ENCODE peak calls at places on chromosomes 3 and 15, in nine cellular contexts. One of them, this sample, is unnamed.

GRCh38 chr3:121508384-121508783 is 37.4 kb downstream of the POLQ start:
- DNase-seq in stomach: no peak
- DNase-seq in A549: no peak
- DNase-seq in SK-N-SH: no peak
- DNase-seq in tibial nerve: no peak
- DNase-seq in HepG2: no peak
- DNase-seq in suprapubic skin: no peak
- DNase-seq in transverse colon: no peak
- DNase-seq in ovary: no peak
- DNase-seq in this sample: no peak

GRCh38 chr15:34337557-34338306 is at the start of gene SLC12A6:
- DNase-seq in stomach: peak
- DNase-seq in A549: peak
- DNase-seq in SK-N-SH: peak
- DNase-seq in tibial nerve: peak
- DNase-seq in HepG2: peak
- DNase-seq in suprapubic skin: peak
- DNase-seq in transverse colon: peak
- DNase-seq in ovary: peak
- DNase-seq in this sample: peak

GRCh38 chr3:134651347-134652041 is 672 bp upstream of the KY start:
- DNase-seq in stomach: peak
- DNase-seq in A549: no peak
- DNase-seq in SK-N-SH: no peak
- DNase-seq in tibial nerve: no peak
- DNase-seq in HepG2: no peak
- DNase-seq in suprapubic skin: peak
- DNase-seq in transverse colon: peak
- DNase-seq in ovary: no peak
- DNase-seq in this sample: peak

GRCh38 chr3:159783780-159784747 is 204.6 kb upstream of the IL12A start:
- DNase-seq in stomach: no peak
- DNase-seq in A549: no peak
- DNase-seq in SK-N-SH: no peak
- DNase-seq in tibial nerve: no peak
- DNase-seq in HepG2: no peak
- DNase-seq in suprapubic skin: no peak
- DNase-seq in transverse colon: no peak
- DNase-seq in ovary: no peak
- DNase-seq in this sample: no peak

GRCh38 chr3:30435950-30436349 is 170.5 kb upstream of the TGFBR2 start:
- DNase-seq in stomach: no peak
- DNase-seq in A549: no peak
- DNase-seq in SK-N-SH: no peak
- DNase-seq in tibial nerve: no peak
- DNase-seq in HepG2: no peak
- DNase-seq in suprapubic skin: no peak
- DNase-seq in transverse colon: no peak
- DNase-seq in ovary: no peak
- DNase-seq in this sample: no peak

GRCh38 chr3:19074257-19074938 is 73.9 kb upstream of the KCNH8 start:
- DNase-seq in stomach: no peak
- DNase-seq in A549: no peak
- DNase-seq in SK-N-SH: no peak
- DNase-seq in tibial nerve: no peak
- DNase-seq in HepG2: no peak
- DNase-seq in suprapubic skin: no peak
- DNase-seq in transverse colon: no peak
- DNase-seq in ovary: no peak
- DNase-seq in this sample: no peak

GRCh38 chr3:146125946-146126345 is 35.0 kb downstream of the PLOD2 start:
- DNase-seq in stomach: no peak
- DNase-seq in A549: peak
- DNase-seq in SK-N-SH: no peak
- DNase-seq in tibial nerve: no peak
- DNase-seq in HepG2: peak
- DNase-seq in suprapubic skin: no peak
- DNase-seq in transverse colon: no peak
- DNase-seq in ovary: no peak
- DNase-seq in this sample: no peak

GRCh38 chr3:15812183-15812582 is 14.4 kb upstream of the ANKRD28 start:
- DNase-seq in stomach: no peak
- DNase-seq in A549: no peak
- DNase-seq in SK-N-SH: peak
- DNase-seq in tibial nerve: no peak
- DNase-seq in HepG2: no peak
- DNase-seq in suprapubic skin: no peak
- DNase-seq in transverse colon: no peak
- DNase-seq in ovary: no peak
- DNase-seq in this sample: no peak

GRCh38 chr3:127164615-127165014 is 28.3 kb upstream of the PRR23E start:
- DNase-seq in stomach: no peak
- DNase-seq in A549: no peak
- DNase-seq in SK-N-SH: no peak
- DNase-seq in tibial nerve: no peak
- DNase-seq in HepG2: no peak
- DNase-seq in suprapubic skin: no peak
- DNase-seq in transverse colon: no peak
- DNase-seq in ovary: no peak
- DNase-seq in this sample: no peak

GRCh38 chr3:132652640-132653270 is 6.9 kb downstream of the ACAD11 start:
- DNase-seq in stomach: no peak
- DNase-seq in A549: no peak
- DNase-seq in SK-N-SH: no peak
- DNase-seq in tibial nerve: no peak
- DNase-seq in HepG2: no peak
- DNase-seq in suprapubic skin: no peak
- DNase-seq in transverse colon: no peak
- DNase-seq in ovary: no peak
- DNase-seq in this sample: no peak

GRCh38 chr15:69118089-69118488 is 42.3 kb upstream of the GLCE start:
- DNase-seq in stomach: no peak
- DNase-seq in A549: no peak
- DNase-seq in SK-N-SH: no peak
- DNase-seq in tibial nerve: no peak
- DNase-seq in HepG2: no peak
- DNase-seq in suprapubic skin: no peak
- DNase-seq in transverse colon: no peak
- DNase-seq in ovary: no peak
- DNase-seq in this sample: no peak

GRCh38 chr3:61667417-61668213 is 106.2 kb downstream of the PTPRG start:
- DNase-seq in stomach: no peak
- DNase-seq in A549: no peak
- DNase-seq in SK-N-SH: no peak
- DNase-seq in tibial nerve: no peak
- DNase-seq in HepG2: no peak
- DNase-seq in suprapubic skin: no peak
- DNase-seq in transverse colon: peak
- DNase-seq in ovary: no peak
- DNase-seq in this sample: no peak

GRCh38 chr3:151901282-151901945 is 28.0 kb downstream of the SUCNR1 start:
- DNase-seq in stomach: no peak
- DNase-seq in A549: no peak
- DNase-seq in SK-N-SH: no peak
- DNase-seq in tibial nerve: no peak
- DNase-seq in HepG2: no peak
- DNase-seq in suprapubic skin: no peak
- DNase-seq in transverse colon: no peak
- DNase-seq in ovary: no peak
- DNase-seq in this sample: peak

GRCh38 chr3:113534365-113534764 is 2.0 kb downstream of the SIDT1 start:
- DNase-seq in stomach: no peak
- DNase-seq in A549: no peak
- DNase-seq in SK-N-SH: no peak
- DNase-seq in tibial nerve: no peak
- DNase-seq in HepG2: no peak
- DNase-seq in suprapubic skin: no peak
- DNase-seq in transverse colon: no peak
- DNase-seq in ovary: no peak
- DNase-seq in this sample: no peak

DNA sequence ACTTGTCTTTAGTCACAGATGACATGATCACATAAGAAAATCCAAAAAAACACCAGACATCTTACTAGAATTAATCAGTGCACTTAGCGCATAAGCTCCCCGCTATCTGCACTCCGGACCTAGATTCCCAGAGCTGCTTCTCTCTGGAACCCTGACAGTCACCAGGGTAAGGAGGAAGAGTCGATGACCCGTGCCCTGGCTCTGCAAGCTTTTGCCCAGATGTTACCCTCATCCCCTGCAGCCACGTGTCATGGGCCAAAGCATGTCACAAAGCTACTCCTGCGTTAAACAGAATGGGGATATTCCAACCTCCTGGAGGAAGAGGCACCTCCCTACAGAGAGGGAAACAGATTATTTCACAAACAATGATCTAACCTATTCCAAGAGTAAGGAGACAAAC is 97.3 kb downstream of the MINAR1 start:
- DNase-seq in stomach: no peak
- DNase-seq in A549: no peak
- DNase-seq in SK-N-SH: no peak
- DNase-seq in tibial nerve: no peak
- DNase-seq in HepG2: no peak
- DNase-seq in suprapubic skin: no peak
- DNase-seq in transverse colon: no peak
- DNase-seq in ovary: no peak
- DNase-seq in this sample: no peak
- TF ChIP-seq EP300 in stomach: no peak
- TF ChIP-seq EP300 in A549: no peak
- TF ChIP-seq EP300 in SK-N-SH: no peak
- TF ChIP-seq EP300 in tibial nerve: no peak
- TF ChIP-seq EP300 in HepG2: no peak
- TF ChIP-seq EP300 in suprapubic skin: no peak
- TF ChIP-seq EP300 in transverse colon: no peak
- TF ChIP-seq EP300 in ovary: no peak
- TF ChIP-seq EP300 in this sample: no peak

GRCh38 chr3:46393011-46393410 is 13.9 kb downstream of the CCR5AS start:
- DNase-seq in stomach: no peak
- DNase-seq in A549: no peak
- DNase-seq in SK-N-SH: no peak
- DNase-seq in tibial nerve: no peak
- DNase-seq in HepG2: no peak
- DNase-seq in suprapubic skin: no peak
- DNase-seq in transverse colon: no peak
- DNase-seq in ovary: no peak
- DNase-seq in this sample: no peak

GRCh38 chr3:46395210-46395661 is 11.6 kb downstream of the CCR5AS start:
- DNase-seq in stomach: no peak
- DNase-seq in A549: no peak
- DNase-seq in SK-N-SH: no peak
- DNase-seq in tibial nerve: no peak
- DNase-seq in HepG2: no peak
- DNase-seq in suprapubic skin: no peak
- DNase-seq in transverse colon: no peak
- DNase-seq in ovary: no peak
- DNase-seq in this sample: no peak

GRCh38 chr3:46396129-46396528 is 10.7 kb downstream of the CCR5AS start:
- DNase-seq in stomach: no peak
- DNase-seq in A549: no peak
- DNase-seq in SK-N-SH: no peak
- DNase-seq in tibial nerve: no peak
- DNase-seq in HepG2: no peak
- DNase-seq in suprapubic skin: no peak
- DNase-seq in transverse colon: no peak
- DNase-seq in ovary: no peak
- DNase-seq in this sample: no peak

GRCh38 chr3:46397111-46397510 is 9.8 kb downstream of the CCR5AS start:
- DNase-seq in stomach: no peak
- DNase-seq in A549: no peak
- DNase-seq in SK-N-SH: no peak
- DNase-seq in tibial nerve: no peak
- DNase-seq in HepG2: no peak
- DNase-seq in suprapubic skin: no peak
- DNase-seq in transverse colon: no peak
- DNase-seq in ovary: no peak
- DNase-seq in this sample: no peak

GRCh38 chr3:46393554-46394434 is 13.1 kb downstream of the CCR5AS start:
- DNase-seq in stomach: no peak
- DNase-seq in A549: no peak
- DNase-seq in SK-N-SH: no peak
- DNase-seq in tibial nerve: no peak
- DNase-seq in HepG2: no peak
- DNase-seq in suprapubic skin: no peak
- DNase-seq in transverse colon: no peak
- DNase-seq in ovary: no peak
- DNase-seq in this sample: no peak
- TF ChIP-seq EP300 in stomach: no peak
- TF ChIP-seq EP300 in A549: no peak
- TF ChIP-seq EP300 in SK-N-SH: no peak
- TF ChIP-seq EP300 in tibial nerve: no peak
- TF ChIP-seq EP300 in HepG2: no peak
- TF ChIP-seq EP300 in suprapubic skin: no peak
- TF ChIP-seq EP300 in transverse colon: no peak
- TF ChIP-seq EP300 in ovary: no peak
- TF ChIP-seq EP300 in this sample: no peak

GRCh38 chr15:57685719-57686118 is 20.8 kb upstream of the POLR2M start:
- DNase-seq in stomach: no peak
- DNase-seq in A549: no peak
- DNase-seq in SK-N-SH: no peak
- DNase-seq in tibial nerve: no peak
- DNase-seq in HepG2: no peak
- DNase-seq in suprapubic skin: no peak
- DNase-seq in transverse colon: no peak
- DNase-seq in ovary: no peak
- DNase-seq in this sample: no peak
- TF ChIP-seq EP300 in stomach: no peak
- TF ChIP-seq EP300 in A549: no peak
- TF ChIP-seq EP300 in SK-N-SH: no peak
- TF ChIP-seq EP300 in tibial nerve: no peak
- TF ChIP-seq EP300 in HepG2: no peak
- TF ChIP-seq EP300 in suprapubic skin: no peak
- TF ChIP-seq EP300 in transverse colon: no peak
- TF ChIP-seq EP300 in ovary: no peak
- TF ChIP-seq EP300 in this sample: no peak

DNA sequence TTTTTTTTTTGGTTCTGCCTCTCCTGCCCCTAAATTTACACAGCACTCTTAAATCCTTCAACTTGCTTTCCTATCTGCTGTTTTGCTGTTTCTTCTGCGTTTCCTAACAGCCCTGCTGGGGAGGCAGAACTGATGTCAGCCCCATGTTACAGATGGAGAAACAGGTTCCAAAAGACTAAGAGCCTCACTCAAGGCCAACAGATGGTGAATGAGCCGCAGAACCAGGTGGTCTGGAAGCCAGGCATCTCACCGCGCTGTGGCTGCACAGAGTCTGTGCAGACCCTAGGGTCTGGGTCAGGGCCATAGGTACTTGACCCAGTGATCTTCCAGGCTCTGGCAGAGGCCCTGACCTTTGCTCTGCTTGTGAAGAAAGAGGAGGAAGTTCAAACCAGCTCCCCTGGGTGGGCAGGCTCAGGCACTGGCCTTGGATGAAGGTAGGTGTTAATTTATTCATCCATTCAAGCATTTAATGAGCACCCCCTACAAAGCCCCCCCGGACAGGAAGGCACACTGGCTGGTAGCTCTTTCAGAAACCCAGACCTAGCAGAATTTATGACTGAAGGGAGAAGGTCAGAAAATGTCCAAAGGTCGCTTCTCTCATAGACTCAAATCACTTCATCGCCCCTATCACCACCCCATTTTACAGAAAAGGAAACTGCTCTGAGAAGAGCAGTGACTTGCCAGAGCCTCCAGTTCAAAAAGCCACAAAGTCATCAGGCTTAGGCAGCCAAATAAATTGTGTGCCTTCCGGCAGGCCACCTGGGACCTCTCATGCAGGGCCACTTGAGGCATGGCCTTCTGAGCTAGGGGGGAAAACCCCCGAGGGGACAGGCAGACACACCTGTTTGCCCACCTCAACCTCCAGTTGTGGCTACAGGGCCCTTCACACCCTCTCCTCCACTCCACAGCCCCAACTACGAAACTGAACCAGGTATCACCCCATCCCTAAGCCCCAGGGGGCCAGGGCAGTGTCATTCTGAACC is 2.7 kb downstream of the CHDH start:
- DNase-seq in stomach: no peak
- DNase-seq in A549: no peak
- DNase-seq in SK-N-SH: no peak
- DNase-seq in tibial nerve: no peak
- DNase-seq in HepG2: no peak
- DNase-seq in suprapubic skin: no peak
- DNase-seq in transverse colon: no peak
- DNase-seq in ovary: no peak
- DNase-seq in this sample: no peak
- TF ChIP-seq EP300 in stomach: no peak
- TF ChIP-seq EP300 in A549: no peak
- TF ChIP-seq EP300 in SK-N-SH: no peak
- TF ChIP-seq EP300 in tibial nerve: no peak
- TF ChIP-seq EP300 in HepG2: peak
- TF ChIP-seq EP300 in suprapubic skin: no peak
- TF ChIP-seq EP300 in transverse colon: no peak
- TF ChIP-seq EP300 in ovary: no peak
- TF ChIP-seq EP300 in this sample: no peak